ENCODE peak calls at places on chromosomes 4 and X, in five cellular contexts. Q is uterus, Y is A549, W is upper lobe of left lung, F is Peyer's patch. B is an unnamed sample.

GRCh38 chr4:91592125-91592524 is 711.6 kb upstream of the GRID2 start:
- DNase-seq in Y (no peak), F (no peak), W (no peak), Q (no peak), B (no peak)

GRCh38 chr4:153188966-153189801 is 15.1 kb upstream of the TRIM2 start:
- DNase-seq in Y (no peak), W (no peak), F (no peak), Q (no peak), B (no peak)

GRCh38 chrX:16594490-16594889 is 55.5 kb upstream of the S100G start:
- DNase-seq in Y (no peak), F (no peak), W (no peak), Q (no peak), B (no peak)

GRCh38 chr4:123587983-123588494 is 191.4 kb downstream of the SPRY1 start:
- DNase-seq in W (no peak), F (peak), Q (peak), Y (peak), B (peak)

GRCh38 chrX:7131621-7132020 is 15.9 kb upstream of the STS start:
- DNase-seq in F (no peak), Q (no peak), Y (no peak), W (no peak), B (no peak)

GRCh38 chr4:159142254-159142653 is 39.4 kb downstream of the RAPGEF2 start:
- DNase-seq in F (no peak), W (no peak), Y (no peak), Q (no peak), B (no peak)

GRCh38 chrX:86579777-86580176 is 431.5 kb downstream of the DACH2 start:
- DNase-seq in Y (no peak), W (no peak), F (no peak), Q (no peak), B (no peak)

GRCh38 chr4:137514401-137515116 is 17.7 kb downstream of the PCDH18 start:
- DNase-seq in F (no peak), Y (no peak), W (no peak), Q (no peak), B (no peak)

GRCh38 chr4:8515316-8516060 is 64.7 kb upstream of the GPR78 start:
- DNase-seq in W (no peak), Q (no peak), Y (no peak), F (no peak), B (no peak)

GRCh38 chr4:124431663-124432192 is 280.8 kb downstream of the ANKRD50 start:
- DNase-seq in Y (no peak), Q (no peak), W (no peak), F (no peak), B (no peak)

GRCh38 chr4:41009411-41009810 is 204.9 kb downstream of the APBB2 start:
- DNase-seq in Y (peak), Q (no peak), F (no peak), W (no peak), B (no peak)

GRCh38 chr4:118905546-118905945 is 16.9 kb downstream of the SYNPO2 start:
- DNase-seq in Y (no peak), Q (no peak), F (no peak), W (no peak), B (no peak)

GRCh38 chrX:68708503-68709290 is 61.2 kb downstream of the STARD8 start:
- DNase-seq in Y (no peak), Q (no peak), W (no peak), F (no peak), B (no peak)

GRCh38 chrX:24341795-24342194 is 18.6 kb upstream of the SUPT20HL1 start:
- DNase-seq in F (no peak), W (no peak), Y (no peak), Q (no peak), B (no peak)

GRCh38 chrX:37921758-37922157 is 74.4 kb upstream of the DYNLT3 start:
- DNase-seq in Q (no peak), F (no peak), Y (no peak), W (no peak), B (no peak)

GRCh38 chr4:60241886-60242285 is 958.2 kb upstream of the ADGRL3 start:
- DNase-seq in W (no peak), F (no peak), Y (no peak), Q (no peak), B (no peak)

GRCh38 chrX:20240201-20240600 is 26.5 kb downstream of the RPS6KA3 start:
- DNase-seq in W (no peak), F (no peak), Y (no peak), Q (no peak), B (no peak)

GRCh38 chr4:2339458-2340271 is 77.8 kb upstream of the MXD4 start:
- DNase-seq in Y (no peak), W (peak), Q (no peak), F (no peak), B (no peak)

GRCh38 chrX:3501833-3502535 is 155.5 kb upstream of the MXRA5 start:
- DNase-seq in Q (no peak), F (no peak), W (no peak), Y (no peak), B (no peak)

GRCh38 chr4:161359491-161359890 is 804.3 kb downstream of the FSTL5 start:
- DNase-seq in Q (no peak), W (no peak), F (no peak), Y (peak), B (no peak)

GRCh38 chr4:55321707-55322264 is 24.3 kb upstream of the SRD5A3 start:
- DNase-seq in Y (peak), Q (peak), F (peak), W (no peak), B (peak)

GRCh38 chrX:110338850-110339373 is 19.7 kb upstream of the RTL9 start:
- DNase-seq in F (no peak), Y (no peak), W (no peak), Q (no peak), B (no peak)

GRCh38 chrX:82556588-82556987 is 951.5 kb upstream of the POU3F4 start:
- DNase-seq in W (no peak), F (no peak), Y (no peak), Q (no peak), B (no peak)

GRCh38 chrX:6965729-6966128 is 181.8 kb upstream of the STS start:
- DNase-seq in Y (no peak), W (no peak), Q (no peak), F (no peak), B (no peak)

GRCh38 chr4:36065274-36065871 is 178.9 kb downstream of the ARAP2 start:
- DNase-seq in W (no peak), Q (no peak), Y (no peak), F (no peak), B (no peak)

GRCh38 chrX:142804085-142804484 is 221.6 kb upstream of the SPANXN4 start:
- DNase-seq in W (no peak), F (no peak), Y (peak), Q (no peak), B (no peak)

GRCh38 chr4:28010543-28011235 is 1150.0 kb downstream of the STIM2 start:
- DNase-seq in F (no peak), W (peak), Y (no peak), Q (no peak), B (no peak)

GRCh38 chr4:123244233-123244632 is 152.4 kb upstream of the SPRY1 start:
- DNase-seq in Q (no peak), W (no peak), F (peak), Y (peak), B (no peak)

GRCh38 chr4:2406406-2406805 is 12.0 kb downstream of the ZFYVE28 start:
- DNase-seq in Q (no peak), F (no peak), Y (no peak), W (no peak), B (no peak)

GRCh38 chr4:122681568-122681967 is 50.9 kb upstream of the BBS12 start:
- DNase-seq in Q (no peak), F (no peak), Y (no peak), W (no peak), B (no peak)

GRCh38 chr4:170014359-170015008 is 11.7 kb downstream of the MFAP3L start:
- DNase-seq in W (no peak), Q (peak), F (no peak), Y (no peak), B (peak)

GRCh38 chr4:140233811-140234696 is 80.1 kb upstream of the MAML3 start:
- DNase-seq in F (no peak), Y (no peak), W (no peak), Q (no peak), B (no peak)

GRCh38 chr4:94695389-94695788 is 62.4 kb upstream of the BMPR1B start:
- DNase-seq in W (no peak), Y (peak), Q (no peak), F (no peak), B (no peak)

GRCh38 chr4:173536808-173537429 is 6.9 kb upstream of the HAND2 start:
- DNase-seq in W (no peak), Q (peak), F (no peak), Y (peak), B (no peak)

GRCh38 chr4:159111417-159111816 is 8.5 kb downstream of the RAPGEF2 start:
- DNase-seq in Q (no peak), Y (no peak), F (no peak), W (no peak), B (no peak)

GRCh38 chrX:98755912-98756311 is 1654.2 kb downstream of the PCDH19 start:
- DNase-seq in F (no peak), W (no peak), Y (no peak), Q (no peak), B (no peak)

GRCh38 chr4:127781303-127782024 is 658 bp upstream of the HSPA4L start:
- DNase-seq in Q (peak), Y (no peak), W (peak), F (peak), B (no peak)
- TF ChIP-seq CTCF in Q (no peak), Y (no peak), W (no peak), F (no peak), B (no peak)

DNA sequence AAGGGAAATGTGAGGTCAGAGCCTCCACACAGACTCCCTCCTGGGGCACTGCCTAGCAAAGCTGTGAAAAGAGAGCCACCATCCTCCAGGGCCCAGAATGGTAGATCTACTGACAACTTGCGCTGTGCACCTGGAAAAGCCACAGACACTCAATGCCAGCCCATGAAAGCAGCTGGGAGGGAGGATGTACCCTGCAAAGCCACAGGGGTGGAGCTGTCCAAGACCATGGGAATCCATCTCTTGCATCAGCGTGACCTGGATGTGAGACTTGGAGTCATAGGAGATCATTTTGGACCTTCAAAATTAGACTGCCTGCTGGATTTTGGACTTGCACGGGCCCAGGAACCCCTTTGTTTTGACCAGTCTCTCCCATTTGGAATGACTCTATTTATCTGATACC is 22.8 kb downstream of the CDKN2AIP start:
- DNase-seq in Y (no peak), Q (no peak), F (no peak), W (no peak), B (no peak)
- TF ChIP-seq POLR2A in Y (no peak), Q (no peak), F (no peak), W (no peak), B (no peak)

GRCh38 chr4:25299476-25300203 is 12.9 kb upstream of the ZCCHC4 start:
- DNase-seq in F (no peak), Q (no peak), W (no peak), Y (no peak), B (no peak)
- H3K4me3 ChIP-seq in F (no peak), Q (no peak), W (peak), Y (no peak), B (no peak)

GRCh38 chrX:13898084-13898483 is 81.2 kb upstream of the GPM6B start:
- DNase-seq in Y (peak), W (no peak), Q (no peak), F (no peak), B (no peak)
- TF ChIP-seq CTCF in Y (no peak), W (no peak), Q (no peak), F (no peak), B (no peak)

DNA sequence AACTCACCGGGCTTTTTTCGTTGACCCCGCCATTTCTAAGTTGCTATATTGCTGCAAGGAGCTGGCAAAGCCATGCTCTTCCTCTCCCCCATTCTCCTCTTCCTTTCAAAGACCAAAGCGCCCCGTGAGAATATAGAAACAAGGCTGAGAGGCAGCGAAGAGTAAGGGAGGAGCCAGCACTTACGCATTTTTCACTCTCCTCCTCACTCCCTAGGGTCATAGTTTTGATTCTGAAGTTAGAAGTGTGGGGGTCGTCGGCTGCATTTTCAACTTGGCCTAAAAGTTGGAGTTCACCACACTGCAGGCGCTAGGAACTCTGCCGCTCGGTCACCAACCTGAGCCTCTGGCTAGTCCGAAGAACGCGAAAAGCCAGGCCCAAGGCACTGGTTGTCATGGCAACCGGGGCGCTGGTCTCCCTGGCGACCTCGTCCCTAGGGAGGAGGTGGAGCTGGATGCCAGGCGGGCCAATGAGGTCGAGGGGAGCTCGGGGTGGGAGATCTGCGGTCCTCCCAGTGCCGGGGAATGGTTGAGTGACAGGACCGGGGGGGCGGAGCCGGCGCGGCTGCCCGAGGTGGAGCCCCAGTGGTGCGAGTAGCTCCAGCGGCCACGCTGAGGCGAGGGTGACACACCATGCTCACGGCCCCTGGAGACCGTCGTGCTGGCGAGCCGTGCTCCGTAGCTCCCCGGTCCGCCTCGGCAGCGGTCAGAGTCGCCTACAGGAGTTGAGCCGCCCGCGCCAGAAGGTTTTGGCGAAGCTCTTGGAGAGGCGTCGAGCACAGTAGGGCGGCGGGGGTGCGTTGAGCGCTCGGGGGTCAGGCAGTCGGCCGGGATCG is at the start of gene PTPN13:
- DNase-seq in Y (peak), Q (peak), F (peak), W (peak), B (peak)
- TF ChIP-seq POLR2A in Y (peak), Q (peak), F (peak), W (peak), B (peak)

GRCh38 chrX:13734278-13735172 is at the start of the genes OFD1 and TRAPPC2:
- DNase-seq in F (peak), Y (peak), Q (peak), W (peak), B (peak)

GRCh38 chrX:13732246-13733067 is 2.0 kb downstream of the TRAPPC2 start:
- DNase-seq in Y (no peak), F (no peak), Q (no peak), W (no peak), B (no peak)

GRCh38 chrX:13733506-13733905 is 914 bp downstream of the TRAPPC2 start:
- DNase-seq in Q (no peak), W (no peak), Y (no peak), F (no peak), B (no peak)
- H3K4me3 ChIP-seq in Q (peak), W (peak), Y (peak), F (peak), B (peak)

GRCh38 chr4:51997647-51998046 is 22.5 kb downstream of the LRRC66 start:
- DNase-seq in W (no peak), Y (no peak), F (no peak), Q (no peak), B (no peak)
- TF ChIP-seq CTCF in W (no peak), Y (no peak), F (no peak), Q (no peak), B (no peak)

GRCh38 chr4:139015948-139016451 is 419 bp downstream of the NOCT start:
- DNase-seq in Y (peak), W (peak), F (peak), Q (no peak), B (no peak)

GRCh38 chr4:139011220-139011950 is 4.2 kb upstream of the NOCT start:
- DNase-seq in Y (no peak), Q (no peak), W (no peak), F (peak), B (no peak)

GRCh38 chr4:139017861-139018260 is 2.3 kb downstream of the NOCT start:
- DNase-seq in W (no peak), F (no peak), Y (no peak), Q (no peak), B (no peak)

GRCh38 chr4:139015269-139015947 is at the start of gene NOCT:
- DNase-seq in Q (peak), F (peak), Y (peak), W (peak), B (peak)

GRCh38 chr4:139014391-139015268 is 951 bp upstream of the NOCT start:
- DNase-seq in W (no peak), F (no peak), Y (peak), Q (no peak), B (peak)
- TF ChIP-seq POLR2A in W (no peak), F (no peak), Y (no peak), Q (no peak), B (no peak)

DNA sequence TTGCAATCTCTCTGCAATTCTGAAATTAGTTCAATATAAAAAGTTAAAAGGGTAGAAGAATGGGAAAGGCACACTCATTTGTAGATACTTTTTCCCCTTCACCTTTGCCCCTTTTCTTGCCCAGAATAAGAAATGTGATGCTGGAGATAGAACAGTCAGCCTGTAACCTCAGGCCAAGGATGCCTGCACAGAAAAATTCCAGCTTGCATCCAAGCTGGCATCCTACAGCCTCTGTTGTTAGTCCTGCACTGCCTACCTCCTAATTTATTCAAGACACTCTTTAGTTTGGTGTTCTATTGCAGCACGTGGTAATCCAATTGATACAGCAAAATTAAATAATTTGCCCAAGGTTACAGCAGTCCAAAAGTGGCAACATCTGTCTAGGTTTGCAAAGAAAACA is 9.7 kb upstream of the USO1 start:
- DNase-seq in F (no peak), Q (no peak), W (no peak), Y (no peak), B (no peak)
- H3K4me3 ChIP-seq in F (no peak), Q (no peak), W (no peak), Y (no peak), B (no peak)

B was measured in ovary.